ENCODE peak calls at places on chromosomes 4 and X, in eight cellular contexts. One of them, this sample, is unnamed.
A peak's percentile ranks its signal among the peaks of the same experiment; 100 is the strongest.

GRCh38 chr4:110675406-110675805 is 52.5 kb upstream of the PITX2 start:
- DNase-seq in OCI-LY7: no peak
- DNase-seq in IMR-90: no peak
- DNase-seq in PC-3: no peak
- DNase-seq in fibroblast of lung: no peak
- DNase-seq in H1: no peak
- DNase-seq in endothelial cell of umbilical vein: no peak
- DNase-seq in GM23248: no peak
- DNase-seq in this sample: no peak

GRCh38 chrX:1592128-1592862 is 891 bp downstream of the AKAP17A start:
- DNase-seq in IMR-90: peak; percentile 5
- DNase-seq in H1: peak; percentile 49
- DNase-seq in endothelial cell of umbilical vein: peak; percentile 52
- DNase-seq in OCI-LY7: peak; percentile 47
- DNase-seq in PC-3: peak; percentile 19
- DNase-seq in fibroblast of lung: peak; percentile 12
- DNase-seq in GM23248: peak; percentile 55
- DNase-seq in this sample: peak; percentile 50

GRCh38 chrX:149707147-149707901 is 4.5 kb upstream of the MAGEA11 start:
- DNase-seq in OCI-LY7: no peak
- DNase-seq in GM23248: no peak
- DNase-seq in H1: no peak
- DNase-seq in PC-3: no peak
- DNase-seq in fibroblast of lung: no peak
- DNase-seq in IMR-90: no peak
- DNase-seq in endothelial cell of umbilical vein: no peak
- DNase-seq in this sample: no peak

GRCh38 chrX:109886122-109886761 is 116.7 kb upstream of the TMEM164 start:
- DNase-seq in endothelial cell of umbilical vein: peak; percentile 48
- DNase-seq in fibroblast of lung: peak; percentile 69
- DNase-seq in GM23248: peak; percentile 62
- DNase-seq in OCI-LY7: peak; percentile 35
- DNase-seq in IMR-90: peak; percentile 63
- DNase-seq in PC-3: peak; percentile 62
- DNase-seq in H1: peak; percentile 44
- DNase-seq in this sample: peak; percentile 42

GRCh38 chr4:86380176-86380724 is 20.4 kb upstream of the MAPK10 start:
- DNase-seq in endothelial cell of umbilical vein: no peak
- DNase-seq in PC-3: no peak
- DNase-seq in OCI-LY7: no peak
- DNase-seq in GM23248: no peak
- DNase-seq in H1: no peak
- DNase-seq in fibroblast of lung: no peak
- DNase-seq in IMR-90: no peak
- DNase-seq in this sample: peak; percentile 76

GRCh38 chrX:120260369-120260768 is 9.8 kb downstream of the ZBTB33 start:
- DNase-seq in PC-3: no peak
- DNase-seq in H1: no peak
- DNase-seq in fibroblast of lung: no peak
- DNase-seq in OCI-LY7: no peak
- DNase-seq in IMR-90: no peak
- DNase-seq in endothelial cell of umbilical vein: no peak
- DNase-seq in GM23248: no peak
- DNase-seq in this sample: no peak

GRCh38 chr4:138158746-138159297 is 83.3 kb downstream of the SLC7A11 start:
- DNase-seq in GM23248: peak; percentile 85
- DNase-seq in IMR-90: peak; percentile 91
- DNase-seq in OCI-LY7: no peak
- DNase-seq in endothelial cell of umbilical vein: peak; percentile 43
- DNase-seq in PC-3: peak; percentile 58
- DNase-seq in H1: no peak
- DNase-seq in fibroblast of lung: peak; percentile 73
- DNase-seq in this sample: no peak

GRCh38 chr4:174277433-174277832 is 6.0 kb downstream of the FBXO8 start:
- DNase-seq in H1: no peak
- DNase-seq in OCI-LY7: no peak
- DNase-seq in PC-3: no peak
- DNase-seq in GM23248: no peak
- DNase-seq in fibroblast of lung: no peak
- DNase-seq in IMR-90: no peak
- DNase-seq in endothelial cell of umbilical vein: no peak
- DNase-seq in this sample: no peak

GRCh38 chrX:34866636-34867035 is 76.0 kb upstream of the FAM47B start:
- DNase-seq in OCI-LY7: no peak
- DNase-seq in PC-3: no peak
- DNase-seq in GM23248: peak; percentile 19
- DNase-seq in fibroblast of lung: no peak
- DNase-seq in endothelial cell of umbilical vein: no peak
- DNase-seq in IMR-90: peak; percentile 41
- DNase-seq in H1: no peak
- DNase-seq in this sample: no peak

GRCh38 chr4:56727150-56727549 is 46.1 kb upstream of the HOPX start:
- DNase-seq in IMR-90: peak; percentile 32
- DNase-seq in fibroblast of lung: peak; percentile 48
- DNase-seq in GM23248: no peak
- DNase-seq in PC-3: peak; percentile 9
- DNase-seq in endothelial cell of umbilical vein: no peak
- DNase-seq in H1: no peak
- DNase-seq in OCI-LY7: no peak
- DNase-seq in this sample: no peak

GRCh38 chr4:66640216-66640615 is 905.1 kb downstream of the CENPC start:
- DNase-seq in IMR-90: no peak
- DNase-seq in PC-3: no peak
- DNase-seq in OCI-LY7: no peak
- DNase-seq in fibroblast of lung: no peak
- DNase-seq in endothelial cell of umbilical vein: no peak
- DNase-seq in GM23248: no peak
- DNase-seq in H1: no peak
- DNase-seq in this sample: no peak

GRCh38 chrX:148133099-148133725 is 152.1 kb downstream of the FMR1NB start:
- DNase-seq in H1: no peak
- DNase-seq in IMR-90: no peak
- DNase-seq in fibroblast of lung: peak; percentile 0
- DNase-seq in GM23248: peak; percentile 15
- DNase-seq in endothelial cell of umbilical vein: peak; percentile 14
- DNase-seq in PC-3: no peak
- DNase-seq in OCI-LY7: peak; percentile 64
- DNase-seq in this sample: no peak

GRCh38 chrX:48957477-48957826 is at the start of gene OTUD5:
- DNase-seq in IMR-90: no peak
- DNase-seq in OCI-LY7: peak; percentile 79
- DNase-seq in GM23248: no peak
- DNase-seq in PC-3: no peak
- DNase-seq in H1: peak; percentile 76
- DNase-seq in fibroblast of lung: no peak
- DNase-seq in endothelial cell of umbilical vein: no peak
- DNase-seq in this sample: peak; percentile 66

GRCh38 chr4:72112514-72113156 is 80.8 kb downstream of the NPFFR2 start:
- DNase-seq in GM23248: peak; percentile 70
- DNase-seq in H1: no peak
- DNase-seq in endothelial cell of umbilical vein: peak; percentile 1
- DNase-seq in PC-3: peak; percentile 99
- DNase-seq in fibroblast of lung: peak; percentile 58
- DNase-seq in IMR-90: peak; percentile 76
- DNase-seq in OCI-LY7: no peak
- DNase-seq in this sample: peak; percentile 66

GRCh38 chrX:20313889-20314288 is 47.2 kb upstream of the RPS6KA3 start:
- DNase-seq in endothelial cell of umbilical vein: no peak
- DNase-seq in fibroblast of lung: no peak
- DNase-seq in H1: no peak
- DNase-seq in IMR-90: no peak
- DNase-seq in PC-3: no peak
- DNase-seq in GM23248: no peak
- DNase-seq in OCI-LY7: peak; percentile 44
- DNase-seq in this sample: no peak

GRCh38 chrX:82362990-82363389 is 1145.1 kb upstream of the POU3F4 start:
- DNase-seq in endothelial cell of umbilical vein: no peak
- DNase-seq in GM23248: no peak
- DNase-seq in IMR-90: no peak
- DNase-seq in PC-3: no peak
- DNase-seq in fibroblast of lung: no peak
- DNase-seq in OCI-LY7: no peak
- DNase-seq in H1: no peak
- DNase-seq in this sample: no peak

GRCh38 chrX:72634321-72634720 is 61.7 kb upstream of the HDAC8 start:
- DNase-seq in fibroblast of lung: peak; percentile 72
- DNase-seq in endothelial cell of umbilical vein: peak; percentile 72
- DNase-seq in OCI-LY7: no peak
- DNase-seq in PC-3: peak; percentile 20
- DNase-seq in H1: no peak
- DNase-seq in IMR-90: no peak
- DNase-seq in GM23248: no peak
- DNase-seq in this sample: no peak

GRCh38 chr4:14771504-14772175 is 230.6 kb upstream of the CPEB2 start:
- DNase-seq in endothelial cell of umbilical vein: no peak
- DNase-seq in fibroblast of lung: no peak
- DNase-seq in PC-3: peak; percentile 26
- DNase-seq in H1: no peak
- DNase-seq in IMR-90: no peak
- DNase-seq in GM23248: no peak
- DNase-seq in OCI-LY7: no peak
- DNase-seq in this sample: no peak

GRCh38 chrX:45907776-45908175 is 637.4 kb downstream of the ZNF674 start:
- DNase-seq in GM23248: no peak
- DNase-seq in fibroblast of lung: no peak
- DNase-seq in OCI-LY7: no peak
- DNase-seq in endothelial cell of umbilical vein: no peak
- DNase-seq in IMR-90: no peak
- DNase-seq in H1: no peak
- DNase-seq in PC-3: no peak
- DNase-seq in this sample: no peak

GRCh38 chrX:39654183-39654925 is 443.4 kb downstream of the BCOR start:
- DNase-seq in IMR-90: no peak
- DNase-seq in H1: no peak
- DNase-seq in OCI-LY7: no peak
- DNase-seq in PC-3: no peak
- DNase-seq in fibroblast of lung: no peak
- DNase-seq in GM23248: no peak
- DNase-seq in endothelial cell of umbilical vein: no peak
- DNase-seq in this sample: no peak

GRCh38 chr4:142563682-142564291 is 282.3 kb downstream of the INPP4B start:
- DNase-seq in H1: no peak
- DNase-seq in PC-3: no peak
- DNase-seq in IMR-90: peak; percentile 36
- DNase-seq in fibroblast of lung: peak; percentile 15
- DNase-seq in endothelial cell of umbilical vein: no peak
- DNase-seq in GM23248: peak; percentile 24
- DNase-seq in OCI-LY7: no peak
- DNase-seq in this sample: peak; percentile 34
- H3K4me3 ChIP-seq in H1: no peak overlapping the region
- H3K4me3 ChIP-seq in PC-3: no peak overlapping the region
- H3K4me3 ChIP-seq in IMR-90: no peak overlapping the region
- H3K4me3 ChIP-seq in fibroblast of lung: no peak overlapping the region
- H3K4me3 ChIP-seq in endothelial cell of umbilical vein: no peak overlapping the region
- H3K4me3 ChIP-seq in GM23248: no peak overlapping the region
- H3K4me3 ChIP-seq in OCI-LY7: no peak overlapping the region
- H3K4me3 ChIP-seq in this sample: no peak overlapping the region

DNA sequence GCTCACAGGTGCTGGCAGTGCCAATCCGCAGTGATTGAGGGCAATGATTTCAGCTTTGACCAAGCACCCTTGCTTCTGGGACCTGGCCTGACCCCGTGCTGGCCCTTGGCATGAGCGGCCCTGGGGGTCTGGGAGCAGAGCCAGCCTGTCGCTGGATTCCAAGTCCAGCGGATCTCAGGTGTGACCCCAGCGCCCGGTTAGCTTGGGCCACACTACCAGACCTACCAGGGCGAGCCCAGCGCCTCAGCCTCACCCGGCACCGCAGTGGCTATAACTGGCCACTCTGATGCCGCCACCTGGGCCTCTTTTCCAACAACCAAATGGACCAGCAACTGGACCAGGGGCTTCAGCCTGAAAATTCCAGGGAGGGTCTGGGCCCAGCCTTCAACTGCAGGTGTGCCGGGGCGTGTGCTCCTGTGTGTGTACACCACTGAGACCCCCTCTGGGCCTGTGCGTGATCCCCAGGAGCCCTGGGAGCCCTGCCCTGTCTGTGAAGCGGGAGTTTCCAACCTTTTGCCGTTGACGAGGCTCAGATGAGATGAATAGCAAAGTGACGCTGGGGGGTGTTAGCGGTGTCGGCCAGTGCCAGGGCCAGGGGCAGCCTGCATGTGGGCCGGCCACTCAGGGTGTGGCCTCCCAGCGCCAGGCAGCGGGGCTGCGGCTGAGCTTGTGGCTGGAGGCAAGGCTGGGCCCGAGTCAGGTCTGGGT is 658 bp downstream of the SH3TC1 start:
- DNase-seq in GM23248: no peak
- DNase-seq in fibroblast of lung: no peak
- DNase-seq in OCI-LY7: no peak
- DNase-seq in endothelial cell of umbilical vein: peak; percentile 34
- DNase-seq in H1: no peak
- DNase-seq in IMR-90: no peak
- DNase-seq in PC-3: no peak
- DNase-seq in this sample: peak; percentile 50
- H2AFZ ChIP-seq in GM23248: peak overlapping the region; percentile 68
- H2AFZ ChIP-seq in fibroblast of lung: no peak overlapping the region
- H2AFZ ChIP-seq in OCI-LY7: peak overlapping the region; percentile 50
- H2AFZ ChIP-seq in endothelial cell of umbilical vein: no peak overlapping the region
- H2AFZ ChIP-seq in H1: no peak overlapping the region
- H2AFZ ChIP-seq in IMR-90: peak overlapping the region; percentile 95
- H2AFZ ChIP-seq in PC-3: no peak overlapping the region
- H2AFZ ChIP-seq in this sample: no peak overlapping the region

GRCh38 chr4:185190001-185190856 is 13.6 kb downstream of the CFAP97 start:
- DNase-seq in IMR-90: peak; percentile 41
- DNase-seq in endothelial cell of umbilical vein: no peak
- DNase-seq in PC-3: no peak
- DNase-seq in H1: no peak
- DNase-seq in fibroblast of lung: no peak
- DNase-seq in OCI-LY7: no peak
- DNase-seq in GM23248: no peak
- DNase-seq in this sample: no peak
- H4K20me1 ChIP-seq in IMR-90: no peaks in the 10 kb centered on the region
- H4K20me1 ChIP-seq in endothelial cell of umbilical vein: peaks cover 2% of the 10 kb centered on the region
- H4K20me1 ChIP-seq in PC-3: no peaks in the 10 kb centered on the region
- H4K20me1 ChIP-seq in H1: no peaks in the 10 kb centered on the region
- H4K20me1 ChIP-seq in fibroblast of lung: no peaks in the 10 kb centered on the region
- H4K20me1 ChIP-seq in OCI-LY7: peaks cover 3% of the 10 kb centered on the region
- H4K20me1 ChIP-seq in GM23248: no peaks in the 10 kb centered on the region
- H4K20me1 ChIP-seq in this sample: no peaks in the 10 kb centered on the region

DNA sequence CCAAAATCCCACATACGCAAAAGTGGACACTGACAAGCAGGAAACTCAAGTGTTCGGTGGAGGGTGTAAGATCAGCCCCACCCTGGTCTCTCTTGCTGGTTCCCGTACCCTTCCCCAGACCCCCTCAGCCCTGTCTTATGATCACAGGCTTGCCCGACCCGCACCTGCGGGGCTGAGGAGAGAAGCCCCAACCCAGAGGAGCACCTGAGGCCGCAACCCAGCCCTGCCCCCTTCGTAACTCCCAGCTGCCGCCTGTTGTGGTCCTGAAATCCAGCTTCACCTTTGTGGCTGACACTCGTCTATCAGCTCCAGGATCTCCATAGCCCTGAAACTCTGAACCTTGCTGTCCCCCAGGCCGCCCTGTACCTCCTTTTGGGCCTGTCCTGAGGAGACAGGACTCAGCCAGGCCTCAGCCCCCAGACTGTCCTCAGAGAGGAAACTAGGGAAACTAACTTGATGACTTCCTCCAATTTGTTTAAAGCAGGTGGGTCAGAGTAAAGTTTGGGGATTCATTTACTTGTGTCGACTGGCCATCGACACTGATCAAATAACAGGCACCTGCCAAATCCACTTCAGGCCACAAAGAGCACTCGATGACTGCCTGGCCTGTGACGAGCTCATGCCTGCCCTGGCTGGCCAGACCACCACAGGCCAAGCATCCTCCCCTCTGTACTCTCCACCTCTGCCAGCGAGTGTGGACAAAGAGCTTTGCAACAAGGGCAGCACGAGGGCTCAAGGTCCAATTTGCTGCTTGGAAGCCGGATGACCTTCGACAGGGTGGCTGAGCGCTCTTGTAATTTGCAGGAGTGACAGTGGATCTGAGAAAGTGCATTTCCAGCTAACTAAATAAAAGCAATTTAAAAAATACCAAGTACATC is 19.3 kb downstream of the DCTD start:
- DNase-seq in endothelial cell of umbilical vein: no peak
- DNase-seq in fibroblast of lung: no peak
- DNase-seq in H1: peak; percentile 45
- DNase-seq in IMR-90: no peak
- DNase-seq in PC-3: no peak
- DNase-seq in GM23248: no peak
- DNase-seq in OCI-LY7: no peak
- DNase-seq in this sample: peak; percentile 58
- H3K4me3 ChIP-seq in endothelial cell of umbilical vein: no peak overlapping the region
- H3K4me3 ChIP-seq in fibroblast of lung: no peak overlapping the region
- H3K4me3 ChIP-seq in H1: no peak overlapping the region
- H3K4me3 ChIP-seq in IMR-90: no peak overlapping the region
- H3K4me3 ChIP-seq in PC-3: no peak overlapping the region
- H3K4me3 ChIP-seq in GM23248: no peak overlapping the region
- H3K4me3 ChIP-seq in OCI-LY7: no peak overlapping the region
- H3K4me3 ChIP-seq in this sample: no peak overlapping the region